ENCODE peak calls at places on chromosomes 3 and 15, in eight cellular contexts. A is lower lobe of right lung, L is BE2C, E is tibial nerve, M is H1, I is heart left ventricle, G is mucosa of descending colon, N is ovary. H is an unnamed sample. For H3K4me1, the result is how much of the 10 kb centered on the place peaks cover.

GRCh38 chr15:101570238-101570637 is 80.7 kb upstream of the PCSK6 start:
- DNase-seq in M (no peak), G (no peak), L (no peak), A (no peak), E (no peak), N (no peak), I (no peak), H (no peak)

GRCh38 chr3:125593991-125594574 is 1.2 kb downstream of the OSBPL11 start:
- DNase-seq in G (no peak), N (no peak), A (no peak), L (no peak), E (no peak), M (peak), I (no peak), H (no peak)

GRCh38 chr3:175737646-175738572 is 878.8 kb downstream of the NAALADL2 start:
- DNase-seq in G (no peak), N (no peak), I (no peak), M (no peak), A (no peak), L (no peak), E (no peak), H (no peak)

GRCh38 chr3:69405067-69405466 is 19.2 kb upstream of the FRMD4B start:
- DNase-seq in A (no peak), N (no peak), I (no peak), L (no peak), G (no peak), E (no peak), M (no peak), H (no peak)

GRCh38 chr15:63985221-63986184 is 60.8 kb downstream of the DAPK2 start:
- DNase-seq in A (peak), I (peak), E (no peak), L (no peak), N (peak), G (peak), M (no peak), H (no peak)

GRCh38 chr3:36221975-36222374 is 158.3 kb upstream of the STAC start:
- DNase-seq in N (no peak), G (no peak), L (no peak), E (no peak), A (no peak), M (no peak), I (no peak), H (no peak)

GRCh38 chr3:44995142-44995770 is 19.2 kb downstream of the EXOSC7 start:
- DNase-seq in N (no peak), A (no peak), I (peak), G (no peak), L (peak), E (peak), M (no peak), H (no peak)

GRCh38 chr3:159775372-159775961 is 213.2 kb upstream of the IL12A start:
- DNase-seq in A (no peak), I (peak), G (no peak), L (peak), E (no peak), N (no peak), M (peak), H (no peak)

GRCh38 chr15:63996794-63997357 is 49.4 kb downstream of the DAPK2 start:
- DNase-seq in A (no peak), I (no peak), L (no peak), G (no peak), E (no peak), N (no peak), M (no peak), H (no peak)

GRCh38 chr15:65833501-65834220 is 35.6 kb upstream of the RAB11A start:
- DNase-seq in G (no peak), A (no peak), L (peak), M (no peak), N (no peak), I (no peak), E (no peak), H (no peak)

GRCh38 chr15:26260517-26261133 is 397.5 kb upstream of the ATP10A start:
- DNase-seq in L (peak), I (peak), A (no peak), M (peak), E (no peak), G (no peak), N (no peak), H (peak)

GRCh38 chr15:45187578-45187893 is 230 bp downstream of the SHF start:
- DNase-seq in I (no peak), A (no peak), M (no peak), N (no peak), E (no peak), G (no peak), L (no peak), H (no peak)

GRCh38 chr15:81303241-81304225 is 20.4 kb downstream of the STARD5 start:
- DNase-seq in I (no peak), G (no peak), N (no peak), A (no peak), L (no peak), M (peak), E (no peak), H (peak)

GRCh38 chr3:12345584-12346494 is 57.0 kb downstream of the PPARG start:
- DNase-seq in E (no peak), I (no peak), G (no peak), L (no peak), M (no peak), A (no peak), N (no peak), H (no peak)

GRCh38 chr3:126540342-126540849 is 16.4 kb downstream of the CHST13 start:
- DNase-seq in I (peak), L (no peak), E (peak), A (peak), G (peak), M (no peak), N (no peak), H (no peak)

GRCh38 chr3:14175383-14176037 is 2.9 kb downstream of the XPC start:
- DNase-seq in L (no peak), G (no peak), N (no peak), M (no peak), E (no peak), A (no peak), I (no peak), H (no peak)

GRCh38 chr15:58003810-58004209 is 61.7 kb downstream of the ALDH1A2 start:
- DNase-seq in E (no peak), I (no peak), M (no peak), N (no peak), L (no peak), G (no peak), A (no peak), H (no peak)

GRCh38 chr3:124838963-124839362 is 48.2 kb downstream of the ITGB5 start:
- DNase-seq in N (no peak), E (no peak), G (no peak), I (no peak), L (no peak), M (no peak), A (no peak), H (no peak)

GRCh38 chr3:123158899-123159390 is 42.8 kb upstream of the SEC22A start:
- DNase-seq in L (peak), N (no peak), M (peak), A (no peak), E (no peak), G (no peak), I (no peak), H (no peak)

GRCh38 chr3:43153189-43154083 is 47.6 kb upstream of the POMGNT2 start:
- DNase-seq in E (peak), L (peak), I (no peak), M (no peak), N (peak), A (no peak), G (peak), H (no peak)

GRCh38 chr3:54427951-54428871 is 305.9 kb downstream of the CACNA2D3 start:
- DNase-seq in E (no peak), G (no peak), I (peak), L (peak), A (no peak), N (peak), M (peak), H (peak)

GRCh38 chr15:29844290-29844903 is 22.1 kb upstream of the TJP1 start:
- DNase-seq in G (no peak), L (no peak), M (no peak), I (no peak), E (no peak), A (no peak), N (no peak), H (no peak)

GRCh38 chr15:42065008-42065407 is 29.4 kb downstream of the PLA2G4D start:
- DNase-seq in I (no peak), G (no peak), E (no peak), A (no peak), N (no peak), L (peak), M (peak), H (no peak)

GRCh38 chr15:44536298-44536961 is 517 bp upstream of the EIF3J start:
- DNase-seq in E (peak), L (peak), A (peak), N (no peak), M (peak), I (peak), G (peak), H (peak)

GRCh38 chr3:25344609-25345008 is 83.5 kb upstream of the RARB start:
- DNase-seq in L (no peak), I (no peak), E (no peak), N (no peak), M (no peak), A (no peak), G (no peak), H (no peak)

GRCh38 chr15:58138106-58138505 is at the start of gene AQP9:
- DNase-seq in L (no peak), G (no peak), I (no peak), A (no peak), E (no peak), N (no peak), M (no peak), H (no peak)

GRCh38 chr3:59764131-59764530 is 714.3 kb upstream of the CFAP20DC start:
- DNase-seq in L (no peak), G (no peak), N (no peak), A (no peak), M (no peak), I (no peak), E (no peak), H (no peak)

GRCh38 chr3:122100591-122101491 is 45.7 kb downstream of the CD86 start:
- DNase-seq in M (no peak), G (no peak), E (no peak), N (no peak), A (no peak), L (no peak), I (no peak), H (no peak)

GRCh38 chr3:123321806-123322205 is 120.1 kb downstream of the SEC22A start:
- DNase-seq in E (no peak), G (no peak), M (no peak), A (no peak), N (no peak), I (no peak), L (no peak), H (no peak)

GRCh38 chr15:96264351-96264798 is 66.1 kb upstream of the NR2F2 start:
- DNase-seq in E (no peak), L (no peak), G (no peak), N (no peak), A (no peak), M (no peak), I (no peak), H (no peak)

GRCh38 chr3:32977842-32978241 is 26.4 kb downstream of the CCR4 start:
- DNase-seq in I (no peak), G (no peak), N (no peak), A (no peak), L (no peak), M (no peak), E (no peak), H (no peak)

GRCh38 chr3:4503050-4503449 is 9.9 kb downstream of the ITPR1 start:
- DNase-seq in I (no peak), A (no peak), M (no peak), L (no peak), G (no peak), N (no peak), E (no peak), H (no peak)

GRCh38 chr3:94162700-94163099 is 99.8 kb downstream of the NSUN3 start:
- DNase-seq in G (no peak), A (no peak), E (no peak), L (peak), M (no peak), N (no peak), I (no peak), H (no peak)

GRCh38 chr15:79970921-79971434 is at the start of gene BCL2A1:
- DNase-seq in E (no peak), L (no peak), A (no peak), G (no peak), N (no peak), I (no peak), M (no peak), H (no peak)

GRCh38 chr3:100151024-100151707 is 36.9 kb upstream of the FILIP1L start:
- DNase-seq in G (no peak), M (no peak), A (no peak), N (peak), L (no peak), E (no peak), I (no peak), H (no peak)

GRCh38 chr15:62845239-62846126 is 197.1 kb upstream of the TPM1 start:
- DNase-seq in G (no peak), E (no peak), M (no peak), L (no peak), A (no peak), N (no peak), I (no peak), H (no peak)
- H3K4me1 ChIP-seq in G (under half), E (under half), M (under half), L (under half), A (under half), N (under half), I (under half), H (under half)

GRCh38 chr3:86984271-86984670 is 6.7 kb downstream of the VGLL3 start:
- DNase-seq in N (no peak), G (no peak), M (no peak), E (no peak), A (no peak), I (no peak), L (no peak), H (no peak)
- H3K4me1 ChIP-seq in N (under half), G (under half), M (under half), E (half or more), A (under half), I (under half), L (under half), H (under half)

DNA sequence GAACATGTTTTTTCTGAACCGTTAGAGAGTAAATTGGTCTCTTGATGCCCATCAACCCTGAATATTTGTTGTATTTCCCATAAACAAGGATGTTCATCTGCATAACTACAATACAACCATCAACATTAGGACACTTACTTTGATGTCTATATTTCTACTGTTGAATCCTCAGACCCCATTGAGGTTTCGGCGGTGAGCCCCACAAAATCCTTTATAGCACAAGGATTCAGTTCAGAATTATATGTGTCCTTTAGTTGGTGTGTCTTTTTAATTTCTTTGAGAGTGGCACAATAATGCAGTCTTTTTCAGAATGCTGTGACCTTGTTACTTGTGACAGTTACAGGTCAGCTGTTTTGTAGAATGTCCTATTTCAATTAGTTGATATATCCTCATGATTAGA is 158.0 kb downstream of the FNDC3B start:
- DNase-seq in M (no peak), G (no peak), N (no peak), I (no peak), A (no peak), E (no peak), L (no peak), H (no peak)
- H3K4me1 ChIP-seq in M (under half), G (under half), N (under half), I (under half), A (under half), E (half or more), L (under half), H (under half)

DNA sequence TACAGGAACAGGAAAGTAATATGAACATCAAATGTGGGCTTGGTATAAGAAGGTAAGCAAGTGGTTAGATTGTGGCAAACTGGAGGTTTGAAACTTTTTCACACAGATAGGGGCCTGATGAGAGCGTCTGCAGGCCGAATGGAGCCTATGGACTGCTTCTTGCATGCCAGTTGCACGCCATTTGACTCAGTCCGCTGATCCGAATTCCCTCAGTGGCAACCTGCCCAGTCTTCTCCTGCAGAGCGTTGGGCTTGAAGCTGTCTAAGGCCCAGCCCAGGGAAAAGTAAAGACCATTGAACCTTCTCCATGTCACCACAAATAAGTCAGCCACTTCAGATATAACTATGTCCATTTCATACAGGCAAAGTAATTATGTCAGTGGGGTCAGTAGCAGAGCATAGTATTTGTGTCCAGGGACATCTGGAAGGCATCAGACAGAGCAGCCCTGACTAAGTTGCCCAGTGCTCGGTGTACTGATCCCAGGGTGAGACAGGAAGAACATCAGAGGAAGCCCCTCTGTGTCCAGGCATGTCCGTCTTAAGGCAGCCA is 45.9 kb downstream of the ZBTB38 start:
- DNase-seq in N (no peak), E (no peak), I (peak), G (no peak), L (no peak), M (no peak), A (no peak), H (no peak)
- H3K4me1 ChIP-seq in N (under half), E (half or more), I (under half), G (under half), L (under half), M (under half), A (half or more), H (under half)

DNA sequence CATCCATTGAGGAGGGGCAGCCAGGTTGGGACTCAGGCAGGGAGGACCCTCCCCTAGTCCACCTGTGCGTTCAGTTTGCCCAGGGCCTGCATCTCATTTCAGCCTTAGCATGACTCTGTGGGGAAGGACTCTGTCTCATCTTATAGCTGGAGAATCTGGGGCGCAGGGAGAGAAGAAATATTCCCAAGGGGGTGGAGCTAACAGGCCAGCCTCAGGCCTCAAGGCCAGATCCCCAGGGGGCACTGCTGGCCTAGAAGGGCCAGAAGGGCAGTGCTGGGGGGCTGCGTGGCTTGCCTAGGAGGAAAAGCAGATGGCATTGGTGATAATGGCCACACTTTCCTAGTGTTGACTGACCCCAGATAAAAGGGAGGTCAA is 10.9 kb downstream of the AMOTL2 start:
- DNase-seq in E (no peak), L (no peak), A (no peak), G (no peak), N (no peak), M (no peak), I (peak), H (no peak)
- H3K4me1 ChIP-seq in E (half or more), L (under half), A (half or more), G (under half), N (under half), M (under half), I (under half), H (half or more)

H was measured in NT2/D1.